ENCODE peak calls at places on chromosomes 4 and X, in seven cellular contexts. One of them, this sample, is unnamed.

GRCh38 chr4:106149026-106149425 is 167.0 kb downstream of the TBCK start:
- DNase-seq in stomach: no peak
- DNase-seq in IMR-90: no peak
- DNase-seq in epithelial cell of esophagus: no peak
- DNase-seq in cardiac muscle cell: no peak
- DNase-seq in tibial nerve: no peak
- DNase-seq in OCI-LY7: no peak
- DNase-seq in this sample: no peak

GRCh38 chr4:118727360-118727759 is 42.2 kb downstream of the METTL14 start:
- DNase-seq in stomach: no peak
- DNase-seq in IMR-90: peak
- DNase-seq in epithelial cell of esophagus: no peak
- DNase-seq in cardiac muscle cell: no peak
- DNase-seq in tibial nerve: no peak
- DNase-seq in OCI-LY7: no peak
- DNase-seq in this sample: no peak

GRCh38 chr4:42914937-42915336 is 22.4 kb downstream of the GRXCR1 start:
- DNase-seq in stomach: no peak
- DNase-seq in IMR-90: no peak
- DNase-seq in epithelial cell of esophagus: peak
- DNase-seq in cardiac muscle cell: no peak
- DNase-seq in tibial nerve: no peak
- DNase-seq in OCI-LY7: no peak
- DNase-seq in this sample: no peak

GRCh38 chr4:89316187-89316586 is 8.6 kb upstream of the GPRIN3 start:
- DNase-seq in stomach: no peak
- DNase-seq in IMR-90: no peak
- DNase-seq in epithelial cell of esophagus: no peak
- DNase-seq in cardiac muscle cell: no peak
- DNase-seq in tibial nerve: no peak
- DNase-seq in OCI-LY7: no peak
- DNase-seq in this sample: no peak

GRCh38 chr4:29423836-29424721 is 1296.1 kb upstream of the PCDH7 start:
- DNase-seq in stomach: no peak
- DNase-seq in IMR-90: peak
- DNase-seq in epithelial cell of esophagus: peak
- DNase-seq in cardiac muscle cell: peak
- DNase-seq in tibial nerve: no peak
- DNase-seq in OCI-LY7: no peak
- DNase-seq in this sample: no peak

GRCh38 chr4:16000708-16001483 is 37.9 kb upstream of the FGFBP2 start:
- DNase-seq in stomach: no peak
- DNase-seq in IMR-90: no peak
- DNase-seq in epithelial cell of esophagus: no peak
- DNase-seq in cardiac muscle cell: no peak
- DNase-seq in tibial nerve: no peak
- DNase-seq in OCI-LY7: no peak
- DNase-seq in this sample: no peak

GRCh38 chrX:100647095-100647494 is 3.1 kb downstream of the SRPX2 start:
- DNase-seq in stomach: no peak
- DNase-seq in IMR-90: no peak
- DNase-seq in epithelial cell of esophagus: no peak
- DNase-seq in cardiac muscle cell: no peak
- DNase-seq in tibial nerve: no peak
- DNase-seq in OCI-LY7: peak
- DNase-seq in this sample: no peak

GRCh38 chrX:112223391-112223790 is 140.8 kb upstream of the TRPC5 start:
- DNase-seq in stomach: no peak
- DNase-seq in IMR-90: no peak
- DNase-seq in epithelial cell of esophagus: no peak
- DNase-seq in cardiac muscle cell: no peak
- DNase-seq in tibial nerve: no peak
- DNase-seq in OCI-LY7: no peak
- DNase-seq in this sample: no peak

GRCh38 chrX:40721489-40722106 is 13.7 kb downstream of the MED14 start:
- DNase-seq in stomach: no peak
- DNase-seq in IMR-90: no peak
- DNase-seq in epithelial cell of esophagus: no peak
- DNase-seq in cardiac muscle cell: no peak
- DNase-seq in tibial nerve: no peak
- DNase-seq in OCI-LY7: no peak
- DNase-seq in this sample: no peak

GRCh38 chr4:102629686-102630085 is 128.5 kb downstream of the NFKB1 start:
- DNase-seq in stomach: no peak
- DNase-seq in IMR-90: no peak
- DNase-seq in epithelial cell of esophagus: no peak
- DNase-seq in cardiac muscle cell: no peak
- DNase-seq in tibial nerve: no peak
- DNase-seq in OCI-LY7: no peak
- DNase-seq in this sample: no peak

GRCh38 chr4:153060191-153060590 is 124.1 kb downstream of the FHDC1 start:
- DNase-seq in stomach: no peak
- DNase-seq in IMR-90: no peak
- DNase-seq in epithelial cell of esophagus: no peak
- DNase-seq in cardiac muscle cell: no peak
- DNase-seq in tibial nerve: no peak
- DNase-seq in OCI-LY7: no peak
- DNase-seq in this sample: no peak

GRCh38 chr4:25303578-25303977 is 9.0 kb upstream of the ZCCHC4 start:
- DNase-seq in stomach: no peak
- DNase-seq in IMR-90: no peak
- DNase-seq in epithelial cell of esophagus: no peak
- DNase-seq in cardiac muscle cell: no peak
- DNase-seq in tibial nerve: no peak
- DNase-seq in OCI-LY7: no peak
- DNase-seq in this sample: no peak

GRCh38 chr4:137531951-137532868 is at the start of gene PCDH18:
- DNase-seq in stomach: peak
- DNase-seq in IMR-90: peak
- DNase-seq in epithelial cell of esophagus: peak
- DNase-seq in cardiac muscle cell: peak
- DNase-seq in tibial nerve: peak
- DNase-seq in OCI-LY7: no peak
- DNase-seq in this sample: peak

GRCh38 chr4:8347660-8348059 is 78.1 kb downstream of the HTRA3 start:
- DNase-seq in stomach: peak
- DNase-seq in IMR-90: no peak
- DNase-seq in epithelial cell of esophagus: no peak
- DNase-seq in cardiac muscle cell: no peak
- DNase-seq in tibial nerve: no peak
- DNase-seq in OCI-LY7: no peak
- DNase-seq in this sample: no peak

GRCh38 chrX:119870626-119871131 is 854 bp downstream of the RNF113A start:
- DNase-seq in stomach: no peak
- DNase-seq in IMR-90: peak
- DNase-seq in epithelial cell of esophagus: peak
- DNase-seq in cardiac muscle cell: peak
- DNase-seq in tibial nerve: no peak
- DNase-seq in OCI-LY7: peak
- DNase-seq in this sample: no peak

GRCh38 chr4:41213563-41214157 is 682 bp downstream of the APBB2 start:
- DNase-seq in stomach: no peak
- DNase-seq in IMR-90: no peak
- DNase-seq in epithelial cell of esophagus: peak
- DNase-seq in cardiac muscle cell: no peak
- DNase-seq in tibial nerve: no peak
- DNase-seq in OCI-LY7: peak
- DNase-seq in this sample: peak

GRCh38 chrX:41085883-41086626 is 810 bp downstream of the USP9X start:
- DNase-seq in stomach: peak
- DNase-seq in IMR-90: peak
- DNase-seq in epithelial cell of esophagus: peak
- DNase-seq in cardiac muscle cell: peak
- DNase-seq in tibial nerve: peak
- DNase-seq in OCI-LY7: peak
- DNase-seq in this sample: peak

DNA sequence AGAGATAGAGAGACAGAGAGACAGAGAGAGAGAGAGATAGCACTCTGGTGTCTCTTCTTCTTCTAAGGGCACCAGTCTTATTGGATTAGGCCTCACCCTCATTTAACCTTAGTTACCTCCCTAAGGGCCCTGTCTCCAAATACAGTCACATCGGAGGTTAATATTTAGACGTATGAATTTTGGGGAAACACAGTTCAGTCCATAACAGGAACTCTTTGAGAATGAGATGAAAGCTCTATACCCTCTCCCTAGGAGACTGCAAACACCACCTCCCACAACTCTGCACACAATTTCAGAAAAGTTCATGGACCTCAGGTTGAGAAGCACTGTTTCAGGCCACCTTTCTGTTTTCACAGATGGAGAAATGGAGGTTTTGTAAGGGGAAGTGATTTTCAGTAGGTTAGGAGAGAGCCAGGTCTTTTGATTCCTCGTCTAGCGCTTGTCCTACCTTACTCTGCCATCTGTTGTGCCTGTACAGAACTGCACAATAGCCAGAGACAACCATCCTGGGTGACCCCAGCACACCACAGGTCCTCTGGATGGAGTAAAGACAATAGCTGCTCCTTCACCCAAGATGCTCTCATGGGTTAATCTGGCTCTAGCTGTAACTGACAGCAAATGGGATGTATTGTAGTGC is 16.9 kb upstream of the LOC101059915 start:
- DNase-seq in stomach: no peak
- DNase-seq in IMR-90: no peak
- DNase-seq in epithelial cell of esophagus: no peak
- DNase-seq in cardiac muscle cell: peak
- DNase-seq in tibial nerve: no peak
- DNase-seq in OCI-LY7: peak
- DNase-seq in this sample: no peak
- TF ChIP-seq CTCF in stomach: no peak
- TF ChIP-seq CTCF in IMR-90: no peak
- TF ChIP-seq CTCF in epithelial cell of esophagus: peak
- TF ChIP-seq CTCF in cardiac muscle cell: peak
- TF ChIP-seq CTCF in tibial nerve: no peak
- TF ChIP-seq CTCF in OCI-LY7: peak
- TF ChIP-seq CTCF in this sample: no peak

GRCh38 chr4:124694306-124694705 is 18.2 kb downstream of the ANKRD50 start:
- DNase-seq in stomach: no peak
- DNase-seq in IMR-90: no peak
- DNase-seq in epithelial cell of esophagus: no peak
- DNase-seq in cardiac muscle cell: no peak
- DNase-seq in tibial nerve: no peak
- DNase-seq in OCI-LY7: no peak
- DNase-seq in this sample: no peak
- TF ChIP-seq CTCF in stomach: no peak
- TF ChIP-seq CTCF in IMR-90: no peak
- TF ChIP-seq CTCF in epithelial cell of esophagus: no peak
- TF ChIP-seq CTCF in cardiac muscle cell: no peak
- TF ChIP-seq CTCF in tibial nerve: no peak
- TF ChIP-seq CTCF in OCI-LY7: no peak
- TF ChIP-seq CTCF in this sample: no peak

GRCh38 chr4:14792702-14793227 is 209.5 kb upstream of the CPEB2 start:
- DNase-seq in stomach: no peak
- DNase-seq in IMR-90: no peak
- DNase-seq in epithelial cell of esophagus: peak
- DNase-seq in cardiac muscle cell: no peak
- DNase-seq in tibial nerve: no peak
- DNase-seq in OCI-LY7: no peak
- DNase-seq in this sample: no peak
- TF ChIP-seq CTCF in stomach: no peak
- TF ChIP-seq CTCF in IMR-90: no peak
- TF ChIP-seq CTCF in epithelial cell of esophagus: no peak
- TF ChIP-seq CTCF in cardiac muscle cell: no peak
- TF ChIP-seq CTCF in tibial nerve: no peak
- TF ChIP-seq CTCF in OCI-LY7: no peak
- TF ChIP-seq CTCF in this sample: no peak

DNA sequence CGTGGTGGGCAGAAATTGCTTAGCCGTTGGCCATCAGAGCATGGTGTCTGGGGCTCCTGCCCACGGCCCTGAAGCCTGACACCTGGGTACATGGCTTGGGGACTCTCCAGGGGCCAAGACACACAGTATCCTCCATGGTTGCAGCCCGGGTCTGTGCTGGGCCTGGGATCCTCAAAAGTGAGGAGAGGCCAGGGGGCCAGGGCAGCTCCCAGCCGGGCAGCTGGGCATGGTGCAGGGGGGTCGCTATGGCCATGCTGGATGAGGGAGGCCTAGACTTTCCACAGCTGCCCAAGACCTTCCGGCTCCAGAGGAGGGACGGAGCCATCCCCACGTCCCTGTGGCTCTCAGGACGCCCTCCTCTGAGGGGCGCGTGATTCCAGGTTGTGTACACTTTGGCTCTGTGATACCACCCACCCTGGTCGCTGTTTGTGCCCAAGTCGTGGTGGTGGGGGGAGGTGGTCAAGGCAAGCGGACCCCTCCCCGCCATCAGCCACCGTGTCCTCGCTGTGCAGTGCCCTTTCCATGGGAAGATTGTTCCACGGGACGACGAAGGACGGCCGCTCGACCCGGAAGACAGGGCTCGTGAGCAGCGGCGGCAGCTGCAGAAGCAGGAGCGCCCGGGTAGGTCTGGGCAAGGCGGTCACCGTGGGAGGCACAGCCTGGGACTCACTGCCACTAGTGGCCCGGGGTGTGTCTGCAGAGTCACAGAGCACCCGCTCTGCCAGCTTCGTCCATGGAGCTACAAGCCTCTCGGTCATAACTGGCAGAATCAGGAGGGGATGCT is 25.7 kb downstream of the NKX1-1 start:
- DNase-seq in stomach: no peak
- DNase-seq in IMR-90: no peak
- DNase-seq in epithelial cell of esophagus: no peak
- DNase-seq in cardiac muscle cell: no peak
- DNase-seq in tibial nerve: no peak
- DNase-seq in OCI-LY7: no peak
- DNase-seq in this sample: no peak
- TF ChIP-seq CTCF in stomach: no peak
- TF ChIP-seq CTCF in IMR-90: no peak
- TF ChIP-seq CTCF in epithelial cell of esophagus: no peak
- TF ChIP-seq CTCF in cardiac muscle cell: no peak
- TF ChIP-seq CTCF in tibial nerve: no peak
- TF ChIP-seq CTCF in OCI-LY7: no peak
- TF ChIP-seq CTCF in this sample: no peak

GRCh38 chr4:125736057-125736456 is 421.3 kb downstream of the FAT4 start:
- DNase-seq in stomach: no peak
- DNase-seq in IMR-90: peak
- DNase-seq in epithelial cell of esophagus: no peak
- DNase-seq in cardiac muscle cell: no peak
- DNase-seq in tibial nerve: no peak
- DNase-seq in OCI-LY7: no peak
- DNase-seq in this sample: no peak
- TF ChIP-seq CTCF in stomach: no peak
- TF ChIP-seq CTCF in IMR-90: no peak
- TF ChIP-seq CTCF in epithelial cell of esophagus: no peak
- TF ChIP-seq CTCF in cardiac muscle cell: peak
- TF ChIP-seq CTCF in tibial nerve: no peak
- TF ChIP-seq CTCF in OCI-LY7: peak
- TF ChIP-seq CTCF in this sample: no peak

GRCh38 chr4:148067307-148067916 is 335.5 kb downstream of the ARHGAP10 start:
- DNase-seq in stomach: no peak
- DNase-seq in IMR-90: no peak
- DNase-seq in epithelial cell of esophagus: no peak
- DNase-seq in cardiac muscle cell: peak
- DNase-seq in tibial nerve: no peak
- DNase-seq in OCI-LY7: no peak
- DNase-seq in this sample: no peak
- TF ChIP-seq CTCF in stomach: no peak
- TF ChIP-seq CTCF in IMR-90: no peak
- TF ChIP-seq CTCF in epithelial cell of esophagus: no peak
- TF ChIP-seq CTCF in cardiac muscle cell: no peak
- TF ChIP-seq CTCF in tibial nerve: no peak
- TF ChIP-seq CTCF in OCI-LY7: no peak
- TF ChIP-seq CTCF in this sample: no peak